ENCODE peak calls at places on chromosomes 12 and 14, in eight cellular contexts. One of them, this sample, is unnamed. For H3K4me1, the result is how much of the 10 kb centered on the place peaks cover.

GRCh38 chr12:90234455-90234854 is 525.8 kb upstream of the ATP2B1 start:
- DNase-seq in tibial nerve: no peak
- DNase-seq in A549: peak
- DNase-seq in OCI-LY7: no peak
- DNase-seq in GM12878: no peak
- DNase-seq in PC-3: no peak
- DNase-seq in lung: no peak
- DNase-seq in heart left ventricle: no peak
- DNase-seq in this sample: no peak

GRCh38 chr14:50027797-50028196 is 88.6 kb downstream of the VCPKMT start:
- DNase-seq in tibial nerve: no peak
- DNase-seq in A549: no peak
- DNase-seq in OCI-LY7: no peak
- DNase-seq in GM12878: no peak
- DNase-seq in PC-3: no peak
- DNase-seq in lung: no peak
- DNase-seq in heart left ventricle: no peak
- DNase-seq in this sample: no peak

GRCh38 chr14:85483652-85484051 is 46.3 kb upstream of the FLRT2 start:
- DNase-seq in tibial nerve: no peak
- DNase-seq in A549: no peak
- DNase-seq in OCI-LY7: no peak
- DNase-seq in GM12878: no peak
- DNase-seq in PC-3: no peak
- DNase-seq in lung: no peak
- DNase-seq in heart left ventricle: no peak
- DNase-seq in this sample: no peak

GRCh38 chr14:105863296-105864108 is 337.1 kb downstream of the TMEM121 start:
- DNase-seq in tibial nerve: no peak
- DNase-seq in A549: no peak
- DNase-seq in OCI-LY7: peak
- DNase-seq in GM12878: no peak
- DNase-seq in PC-3: no peak
- DNase-seq in lung: no peak
- DNase-seq in heart left ventricle: peak
- DNase-seq in this sample: no peak

GRCh38 chr14:83988274-83988673 is 1541.7 kb upstream of the FLRT2 start:
- DNase-seq in tibial nerve: no peak
- DNase-seq in A549: no peak
- DNase-seq in OCI-LY7: no peak
- DNase-seq in GM12878: no peak
- DNase-seq in PC-3: no peak
- DNase-seq in lung: no peak
- DNase-seq in heart left ventricle: no peak
- DNase-seq in this sample: no peak

GRCh38 chr12:122860052-122860853 is 25.0 kb downstream of the HIP1R start:
- DNase-seq in tibial nerve: peak
- DNase-seq in A549: peak
- DNase-seq in OCI-LY7: peak
- DNase-seq in GM12878: no peak
- DNase-seq in PC-3: peak
- DNase-seq in lung: peak
- DNase-seq in heart left ventricle: peak
- DNase-seq in this sample: peak

GRCh38 chr12:75852143-75852542 is 179.4 kb downstream of the PHLDA1 start:
- DNase-seq in tibial nerve: no peak
- DNase-seq in A549: no peak
- DNase-seq in OCI-LY7: no peak
- DNase-seq in GM12878: no peak
- DNase-seq in PC-3: peak
- DNase-seq in lung: no peak
- DNase-seq in heart left ventricle: no peak
- DNase-seq in this sample: no peak

GRCh38 chr14:89955022-89955414 is 488 bp upstream of the EFCAB11 start:
- DNase-seq in tibial nerve: peak
- DNase-seq in A549: no peak
- DNase-seq in OCI-LY7: no peak
- DNase-seq in GM12878: no peak
- DNase-seq in PC-3: peak
- DNase-seq in lung: no peak
- DNase-seq in heart left ventricle: no peak
- DNase-seq in this sample: no peak

GRCh38 chr14:74765721-74766120 is 2.6 kb downstream of the YLPM1 start:
- DNase-seq in tibial nerve: no peak
- DNase-seq in A549: no peak
- DNase-seq in OCI-LY7: peak
- DNase-seq in GM12878: no peak
- DNase-seq in PC-3: no peak
- DNase-seq in lung: no peak
- DNase-seq in heart left ventricle: no peak
- DNase-seq in this sample: no peak

GRCh38 chr12:4648099-4648498 is 752 bp downstream of the AKAP3 start:
- DNase-seq in tibial nerve: no peak
- DNase-seq in A549: no peak
- DNase-seq in OCI-LY7: peak
- DNase-seq in GM12878: no peak
- DNase-seq in PC-3: no peak
- DNase-seq in lung: no peak
- DNase-seq in heart left ventricle: no peak
- DNase-seq in this sample: no peak

GRCh38 chr12:45339035-45339434 is 123.1 kb downstream of the ANO6 start:
- DNase-seq in tibial nerve: no peak
- DNase-seq in A549: no peak
- DNase-seq in OCI-LY7: no peak
- DNase-seq in GM12878: no peak
- DNase-seq in PC-3: no peak
- DNase-seq in lung: no peak
- DNase-seq in heart left ventricle: no peak
- DNase-seq in this sample: no peak

GRCh38 chr14:101336203-101336602 is 225.1 kb upstream of the DIO3 start:
- DNase-seq in tibial nerve: no peak
- DNase-seq in A549: no peak
- DNase-seq in OCI-LY7: no peak
- DNase-seq in GM12878: no peak
- DNase-seq in PC-3: no peak
- DNase-seq in lung: no peak
- DNase-seq in heart left ventricle: no peak
- DNase-seq in this sample: no peak

GRCh38 chr14:54278087-54278486 is 118.7 kb upstream of the CDKN3 start:
- DNase-seq in tibial nerve: no peak
- DNase-seq in A549: no peak
- DNase-seq in OCI-LY7: peak
- DNase-seq in GM12878: no peak
- DNase-seq in PC-3: no peak
- DNase-seq in lung: no peak
- DNase-seq in heart left ventricle: no peak
- DNase-seq in this sample: no peak

GRCh38 chr14:106268013-106268727 is 741.8 kb downstream of the TMEM121 start:
- DNase-seq in tibial nerve: no peak
- DNase-seq in A549: peak
- DNase-seq in OCI-LY7: peak
- DNase-seq in GM12878: no peak
- DNase-seq in PC-3: no peak
- DNase-seq in lung: no peak
- DNase-seq in heart left ventricle: no peak
- DNase-seq in this sample: no peak

GRCh38 chr14:62017651-62018230 is 255.5 kb downstream of the SNAPC1 start:
- DNase-seq in tibial nerve: no peak
- DNase-seq in A549: no peak
- DNase-seq in OCI-LY7: no peak
- DNase-seq in GM12878: no peak
- DNase-seq in PC-3: no peak
- DNase-seq in lung: no peak
- DNase-seq in heart left ventricle: no peak
- DNase-seq in this sample: peak

GRCh38 chr14:44165286-44165685 is 341.8 kb downstream of the FSCB start:
- DNase-seq in tibial nerve: no peak
- DNase-seq in A549: no peak
- DNase-seq in OCI-LY7: no peak
- DNase-seq in GM12878: no peak
- DNase-seq in PC-3: no peak
- DNase-seq in lung: no peak
- DNase-seq in heart left ventricle: no peak
- DNase-seq in this sample: no peak

GRCh38 chr14:22887260-22887989 is 4.4 kb downstream of the REM2 start:
- DNase-seq in tibial nerve: peak
- DNase-seq in A549: peak
- DNase-seq in OCI-LY7: peak
- DNase-seq in GM12878: peak
- DNase-seq in PC-3: peak
- DNase-seq in lung: peak
- DNase-seq in heart left ventricle: no peak
- DNase-seq in this sample: peak

DNA sequence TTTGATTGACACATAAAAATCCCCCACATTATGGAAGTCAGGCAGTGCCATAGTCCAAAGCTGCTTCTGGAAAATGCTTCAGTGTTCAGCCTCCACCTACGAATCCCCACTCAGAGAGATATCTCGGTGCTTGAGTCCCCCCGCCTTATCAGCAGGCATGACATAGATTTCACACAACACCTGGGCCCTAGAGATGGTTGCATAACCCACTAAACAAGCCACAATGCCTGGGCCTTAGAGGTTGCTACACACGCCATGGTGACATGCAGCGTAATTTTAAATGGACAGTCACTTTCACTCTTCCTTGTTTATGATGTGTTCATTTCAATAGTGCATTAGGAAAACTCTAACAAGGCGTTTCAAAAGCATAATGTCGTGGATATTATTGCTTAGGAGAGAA is 38.0 kb downstream of the CCDC60 start:
- DNase-seq in tibial nerve: no peak
- DNase-seq in A549: no peak
- DNase-seq in OCI-LY7: no peak
- DNase-seq in GM12878: no peak
- DNase-seq in PC-3: no peak
- DNase-seq in lung: peak
- DNase-seq in heart left ventricle: peak
- DNase-seq in this sample: no peak
- TF ChIP-seq CTCF in tibial nerve: no peak
- TF ChIP-seq CTCF in A549: no peak
- TF ChIP-seq CTCF in OCI-LY7: no peak
- TF ChIP-seq CTCF in GM12878: no peak
- TF ChIP-seq CTCF in PC-3: no peak
- TF ChIP-seq CTCF in lung: no peak
- TF ChIP-seq CTCF in heart left ventricle: no peak
- TF ChIP-seq CTCF in this sample: no peak

GRCh38 chr12:92947589-92948215 is 18.6 kb upstream of the EEA1 start:
- DNase-seq in tibial nerve: no peak
- DNase-seq in A549: no peak
- DNase-seq in OCI-LY7: no peak
- DNase-seq in GM12878: no peak
- DNase-seq in PC-3: no peak
- DNase-seq in lung: no peak
- DNase-seq in heart left ventricle: no peak
- DNase-seq in this sample: no peak
- H3K4me1 ChIP-seq in tibial nerve: under half
- H3K4me1 ChIP-seq in A549: under half
- H3K4me1 ChIP-seq in OCI-LY7: under half
- H3K4me1 ChIP-seq in GM12878: under half
- H3K4me1 ChIP-seq in PC-3: under half
- H3K4me1 ChIP-seq in lung: under half
- H3K4me1 ChIP-seq in heart left ventricle: under half
- H3K4me1 ChIP-seq in this sample: under half

DNA sequence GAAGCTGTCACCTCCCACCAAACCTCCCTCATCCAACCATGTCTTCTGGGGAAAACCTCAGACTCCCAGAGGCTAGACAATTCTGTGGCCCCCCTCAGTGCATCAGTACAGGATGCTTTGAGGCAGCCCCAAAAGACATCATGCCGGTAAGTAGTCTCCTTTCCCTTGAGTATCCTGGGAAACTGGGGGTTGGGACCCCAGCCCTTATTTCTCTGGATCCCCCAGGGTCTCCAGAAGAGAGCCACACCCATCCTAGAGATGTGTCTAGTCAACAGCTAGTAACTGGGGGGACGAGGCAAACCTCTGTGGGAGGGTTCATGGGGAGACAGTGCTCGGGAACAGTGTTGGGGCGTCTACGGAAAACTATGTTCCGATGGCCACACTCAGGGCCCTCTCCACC is 974.2 kb upstream of the TMEM132C start:
- DNase-seq in tibial nerve: no peak
- DNase-seq in A549: no peak
- DNase-seq in OCI-LY7: no peak
- DNase-seq in GM12878: no peak
- DNase-seq in PC-3: no peak
- DNase-seq in lung: no peak
- DNase-seq in heart left ventricle: no peak
- DNase-seq in this sample: no peak
- TF ChIP-seq CTCF in tibial nerve: no peak
- TF ChIP-seq CTCF in A549: no peak
- TF ChIP-seq CTCF in OCI-LY7: no peak
- TF ChIP-seq CTCF in GM12878: no peak
- TF ChIP-seq CTCF in PC-3: no peak
- TF ChIP-seq CTCF in lung: no peak
- TF ChIP-seq CTCF in heart left ventricle: no peak
- TF ChIP-seq CTCF in this sample: no peak

GRCh38 chr12:26195250-26195640 is at the start of gene SSPN:
- DNase-seq in tibial nerve: peak
- DNase-seq in A549: peak
- DNase-seq in OCI-LY7: no peak
- DNase-seq in GM12878: no peak
- DNase-seq in PC-3: peak
- DNase-seq in lung: peak
- DNase-seq in heart left ventricle: peak
- DNase-seq in this sample: no peak
- H3K4me1 ChIP-seq in tibial nerve: under half
- H3K4me1 ChIP-seq in A549: under half
- H3K4me1 ChIP-seq in OCI-LY7: under half
- H3K4me1 ChIP-seq in GM12878: under half
- H3K4me1 ChIP-seq in PC-3: under half
- H3K4me1 ChIP-seq in lung: under half
- H3K4me1 ChIP-seq in heart left ventricle: under half
- H3K4me1 ChIP-seq in this sample: under half

GRCh38 chr12:107567871-107568619 is 117.6 kb upstream of the PWP1 start:
- DNase-seq in tibial nerve: no peak
- DNase-seq in A549: no peak
- DNase-seq in OCI-LY7: no peak
- DNase-seq in GM12878: no peak
- DNase-seq in PC-3: peak
- DNase-seq in lung: no peak
- DNase-seq in heart left ventricle: no peak
- DNase-seq in this sample: no peak

GRCh38 chr12:107568718-107569117 is 116.9 kb upstream of the PWP1 start:
- DNase-seq in tibial nerve: no peak
- DNase-seq in A549: no peak
- DNase-seq in OCI-LY7: no peak
- DNase-seq in GM12878: no peak
- DNase-seq in PC-3: peak
- DNase-seq in lung: no peak
- DNase-seq in heart left ventricle: no peak
- DNase-seq in this sample: no peak

GRCh38 chr12:107565551-107565950 is 120.0 kb upstream of the PWP1 start:
- DNase-seq in tibial nerve: no peak
- DNase-seq in A549: no peak
- DNase-seq in OCI-LY7: no peak
- DNase-seq in GM12878: no peak
- DNase-seq in PC-3: no peak
- DNase-seq in lung: no peak
- DNase-seq in heart left ventricle: no peak
- DNase-seq in this sample: no peak

GRCh38 chr12:107560906-107561285 is 124.7 kb upstream of the PWP1 start:
- DNase-seq in tibial nerve: no peak
- DNase-seq in A549: no peak
- DNase-seq in OCI-LY7: no peak
- DNase-seq in GM12878: no peak
- DNase-seq in PC-3: no peak
- DNase-seq in lung: no peak
- DNase-seq in heart left ventricle: no peak
- DNase-seq in this sample: no peak

GRCh38 chr12:107564946-107565345 is 120.7 kb upstream of the PWP1 start:
- DNase-seq in tibial nerve: no peak
- DNase-seq in A549: peak
- DNase-seq in OCI-LY7: peak
- DNase-seq in GM12878: no peak
- DNase-seq in PC-3: peak
- DNase-seq in lung: no peak
- DNase-seq in heart left ventricle: no peak
- DNase-seq in this sample: no peak
- TF ChIP-seq CTCF in tibial nerve: no peak
- TF ChIP-seq CTCF in A549: peak
- TF ChIP-seq CTCF in OCI-LY7: peak
- TF ChIP-seq CTCF in GM12878: peak
- TF ChIP-seq CTCF in PC-3: peak
- TF ChIP-seq CTCF in lung: no peak
- TF ChIP-seq CTCF in heart left ventricle: no peak
- TF ChIP-seq CTCF in this sample: peak

This sample was measured in PC-9.